ENCODE peak calls at places on chromosome 22, in five cellular contexts. One of them, this sample, is unnamed.
A peak's percentile ranks its signal among the peaks of the same experiment; 100 is the strongest.

GRCh38 chr22:23263651-23264555 is 83.6 kb downstream of the BCR start:
- DNase-seq in stimulated activated CD8-positive, alpha-beta memory T cell treated with anti-CD3 and anti-CD28 coated beads, Interleukin-2, amount 100 ng/mL, for 1 hour: peak; percentile 50
- DNase-seq in left ventricle myocardium inferior: no peak
- DNase-seq in WERI-Rb-1: no peak
- DNase-seq in HEK293T: no peak
- DNase-seq in this sample: no peak

GRCh38 chr22:39808087-39808486 is 85.5 kb downstream of the ENTHD1 start:
- DNase-seq in stimulated activated CD8-positive, alpha-beta memory T cell treated with anti-CD3 and anti-CD28 coated beads, Interleukin-2, amount 100 ng/mL, for 1 hour: no peak
- DNase-seq in HEK293T: peak; percentile 57
- DNase-seq in left ventricle myocardium inferior: no peak
- DNase-seq in WERI-Rb-1: peak; percentile 41
- DNase-seq in this sample: peak; percentile 40

GRCh38 chr22:46985507-46985882 is 223.0 kb downstream of the TBC1D22A start:
- DNase-seq in HEK293T: no peak
- DNase-seq in stimulated activated CD8-positive, alpha-beta memory T cell treated with anti-CD3 and anti-CD28 coated beads, Interleukin-2, amount 100 ng/mL, for 1 hour: no peak
- DNase-seq in WERI-Rb-1: no peak
- DNase-seq in left ventricle myocardium inferior: no peak
- DNase-seq in this sample: peak; percentile 20

GRCh38 chr22:22916215-22916951 is 28.8 kb downstream of the IGLL5 start:
- DNase-seq in HEK293T: no peak
- DNase-seq in left ventricle myocardium inferior: no peak
- DNase-seq in stimulated activated CD8-positive, alpha-beta memory T cell treated with anti-CD3 and anti-CD28 coated beads, Interleukin-2, amount 100 ng/mL, for 1 hour: no peak
- DNase-seq in WERI-Rb-1: no peak
- DNase-seq in this sample: no peak

GRCh38 chr22:37244114-37244921 is at the start of gene RAC2:
- DNase-seq in HEK293T: no peak
- DNase-seq in WERI-Rb-1: peak; percentile 52
- DNase-seq in stimulated activated CD8-positive, alpha-beta memory T cell treated with anti-CD3 and anti-CD28 coated beads, Interleukin-2, amount 100 ng/mL, for 1 hour: peak; percentile 80
- DNase-seq in left ventricle myocardium inferior: peak; percentile 74
- DNase-seq in this sample: no peak

GRCh38 chr22:24325105-24325757 is 54.6 kb downstream of the SPECC1L start:
- DNase-seq in stimulated activated CD8-positive, alpha-beta memory T cell treated with anti-CD3 and anti-CD28 coated beads, Interleukin-2, amount 100 ng/mL, for 1 hour: no peak
- DNase-seq in WERI-Rb-1: peak; percentile 11
- DNase-seq in HEK293T: peak; percentile 55
- DNase-seq in left ventricle myocardium inferior: no peak
- DNase-seq in this sample: peak; percentile 65

GRCh38 chr22:35334010-35334409 is 34.3 kb downstream of the TOM1 start:
- DNase-seq in HEK293T: no peak
- DNase-seq in WERI-Rb-1: no peak
- DNase-seq in left ventricle myocardium inferior: no peak
- DNase-seq in stimulated activated CD8-positive, alpha-beta memory T cell treated with anti-CD3 and anti-CD28 coated beads, Interleukin-2, amount 100 ng/mL, for 1 hour: no peak
- DNase-seq in this sample: no peak

GRCh38 chr22:37433786-37434185 is 6.5 kb upstream of the ELFN2 start:
- DNase-seq in WERI-Rb-1: peak; percentile 79
- DNase-seq in stimulated activated CD8-positive, alpha-beta memory T cell treated with anti-CD3 and anti-CD28 coated beads, Interleukin-2, amount 100 ng/mL, for 1 hour: no peak
- DNase-seq in left ventricle myocardium inferior: no peak
- DNase-seq in HEK293T: no peak
- DNase-seq in this sample: no peak

GRCh38 chr22:19772673-19773469 is 12.3 kb downstream of the TBX1 start:
- DNase-seq in stimulated activated CD8-positive, alpha-beta memory T cell treated with anti-CD3 and anti-CD28 coated beads, Interleukin-2, amount 100 ng/mL, for 1 hour: no peak
- DNase-seq in HEK293T: no peak
- DNase-seq in left ventricle myocardium inferior: no peak
- DNase-seq in WERI-Rb-1: no peak
- DNase-seq in this sample: no peak

GRCh38 chr22:41052661-41053490 is 39.5 kb upstream of the EP300 start:
- DNase-seq in WERI-Rb-1: no peak
- DNase-seq in stimulated activated CD8-positive, alpha-beta memory T cell treated with anti-CD3 and anti-CD28 coated beads, Interleukin-2, amount 100 ng/mL, for 1 hour: no peak
- DNase-seq in left ventricle myocardium inferior: no peak
- DNase-seq in HEK293T: no peak
- DNase-seq in this sample: no peak